ENCODE peak calls at places on chromosomes 6 and 20, in six cellular contexts. D, T, G, Y, E and B are unnamed samples.
A peak's percentile ranks its signal among the peaks of the same experiment; 100 is the strongest.

GRCh38 chr6:82097676-82098075 is 149.9 kb downstream of the IBTK start:
- DNase-seq in T (no peak), D (no peak), Y (no peak), G (no peak), E (no peak), B (no peak)

GRCh38 chr20:63738687-63739128 is 868 bp upstream of the SLC2A4RG start:
- DNase-seq in Y (peak; percentile 76), E (no peak), G (no peak), T (no peak), D (no peak), B (no peak)

GRCh38 chr20:46963196-46963529 is 68.5 kb downstream of the EYA2 start:
- DNase-seq in Y (no peak), G (no peak), E (no peak), D (no peak), T (peak; percentile 19), B (no peak)

GRCh38 chr20:24503352-24503931 is 34.0 kb downstream of the SYNDIG1 start:
- DNase-seq in G (no peak), Y (no peak), D (no peak), E (peak; percentile 13), T (no peak), B (no peak)

GRCh38 chr20:38117635-38118034 is 47.4 kb downstream of the TGM2 start:
- DNase-seq in G (no peak), T (peak; percentile 37), D (no peak), Y (no peak), E (peak; percentile 66), B (no peak)

GRCh38 chr6:75893776-75894152 is 144.7 kb downstream of the MYO6 start:
- DNase-seq in T (no peak), E (no peak), G (no peak), Y (no peak), D (no peak), B (no peak)

GRCh38 chr6:8082954-8083858 is 19.0 kb upstream of the BLOC1S5 start:
- DNase-seq in Y (no peak), G (peak; percentile 86), D (peak; percentile 57), T (no peak), E (peak; percentile 96), B (no peak)

GRCh38 chr6:73854998-73855718 is 159.2 kb downstream of the CD109 start:
- DNase-seq in G (peak; percentile 45), E (peak; percentile 73), T (peak; percentile 49), D (peak; percentile 44), Y (peak; percentile 30), B (peak; percentile 6)

GRCh38 chr6:149480502-149481280 is 4.1 kb downstream of the ZC3H12D start:
- DNase-seq in E (no peak), Y (no peak), T (no peak), D (no peak), G (no peak), B (no peak)

GRCh38 chr6:89527634-89528033 is 94.7 kb downstream of the ANKRD6 start:
- DNase-seq in T (no peak), E (no peak), D (no peak), Y (no peak), G (no peak), B (no peak)

GRCh38 chr6:168565112-168565511 is 124.1 kb downstream of the SMOC2 start:
- DNase-seq in Y (no peak), E (no peak), T (no peak), D (no peak), G (no peak), B (no peak)

GRCh38 chr6:43972179-43972914 is 154.9 kb downstream of the MRPL14 start:
- DNase-seq in E (no peak), D (no peak), T (no peak), G (no peak), Y (no peak), B (no peak)

GRCh38 chr6:26327450-26328264 is 37.3 kb upstream of the BTN3A2 start:
- DNase-seq in G (no peak), E (peak; percentile 81), D (no peak), T (peak; percentile 90), Y (no peak), B (no peak)

GRCh38 chr20:32546918-32547752 is 38.0 kb downstream of the NOL4L start:
- DNase-seq in T (no peak), D (no peak), Y (no peak), E (no peak), G (no peak), B (no peak)

GRCh38 chr6:49342410-49342809 is 120.6 kb downstream of the MMUT start:
- DNase-seq in D (no peak), Y (peak; percentile 46), G (no peak), E (no peak), T (no peak), B (no peak)

GRCh38 chr6:92820531-92820930 is 598.8 kb downstream of the EPHA7 start:
- DNase-seq in G (no peak), Y (no peak), D (no peak), E (no peak), T (no peak), B (no peak)

GRCh38 chr20:19260412-19261090 is 48.1 kb downstream of the SLC24A3 start:
- DNase-seq in G (peak; percentile 42), T (no peak), E (no peak), Y (no peak), D (no peak), B (no peak)

GRCh38 chr6:1865585-1865984 is 255.9 kb downstream of the FOXC1 start:
- DNase-seq in T (no peak), D (no peak), E (no peak), G (no peak), Y (no peak), B (no peak)

GRCh38 chr6:37005061-37005810 is at the start of gene FGD2:
- DNase-seq in E (no peak), G (no peak), D (no peak), Y (no peak), T (no peak), B (peak; percentile 89)

GRCh38 chr20:58209652-58210397 is 18.6 kb downstream of the ANKRD60 start:
- DNase-seq in Y (peak; percentile 97), G (no peak), T (peak; percentile 96), D (peak; percentile 27), E (peak; percentile 65), B (peak; percentile 89)

GRCh38 chr6:119325559-119326240 is 23.9 kb downstream of the MAN1A1 start:
- DNase-seq in D (no peak), G (no peak), E (no peak), Y (no peak), T (no peak), B (no peak)

GRCh38 chr6:154909821-154910220 is 85.3 kb upstream of the TIAM2 start:
- DNase-seq in E (peak; percentile 25), D (no peak), G (no peak), Y (peak; percentile 18), T (no peak), B (no peak)

GRCh38 chr6:100305237-100305869 is 159.4 kb downstream of the SIM1 start:
- DNase-seq in G (no peak), T (no peak), D (no peak), Y (no peak), E (no peak), B (no peak)

GRCh38 chr20:13492001-13492480 is 146.7 kb downstream of the TASP1 start:
- DNase-seq in D (peak; percentile 53), Y (peak; percentile 73), E (peak; percentile 72), T (peak; percentile 18), G (peak; percentile 86), B (no peak)

GRCh38 chr6:163529605-163530004 is 115.1 kb downstream of the QKI start:
- DNase-seq in E (peak; percentile 92), G (peak; percentile 51), T (no peak), Y (no peak), D (peak; percentile 73), B (no peak)

GRCh38 chr6:148658701-148659100 is 88.1 kb upstream of the UST start:
- DNase-seq in T (no peak), D (no peak), E (no peak), Y (no peak), G (no peak), B (no peak)